ENCODE peak calls at places on chromosomes 2 and 18, in seven cellular contexts. One of them, this sample, is unnamed.

GRCh38 chr18:32576296-32576916 is 105.7 kb upstream of the GAREM1 start:
- DNase-seq in AG09319: no peak
- DNase-seq in choroid plexus epithelial cell: peak
- DNase-seq in ovary: no peak
- DNase-seq in HCT116: no peak
- DNase-seq in left ventricle myocardium inferior: no peak
- DNase-seq in GM12865: peak
- DNase-seq in this sample: no peak

GRCh38 chr2:238269741-238270140 is 18.7 kb downstream of the PER2 start:
- DNase-seq in AG09319: no peak
- DNase-seq in choroid plexus epithelial cell: no peak
- DNase-seq in ovary: no peak
- DNase-seq in HCT116: no peak
- DNase-seq in left ventricle myocardium inferior: no peak
- DNase-seq in GM12865: no peak
- DNase-seq in this sample: no peak

GRCh38 chr2:98932778-98933343 is 3.2 kb downstream of the CRACDL start:
- DNase-seq in AG09319: no peak
- DNase-seq in choroid plexus epithelial cell: no peak
- DNase-seq in ovary: no peak
- DNase-seq in HCT116: no peak
- DNase-seq in left ventricle myocardium inferior: no peak
- DNase-seq in GM12865: no peak
- DNase-seq in this sample: no peak

GRCh38 chr2:148770047-148770446 is 105.0 kb upstream of the KIF5C start:
- DNase-seq in AG09319: no peak
- DNase-seq in choroid plexus epithelial cell: no peak
- DNase-seq in ovary: no peak
- DNase-seq in HCT116: no peak
- DNase-seq in left ventricle myocardium inferior: no peak
- DNase-seq in GM12865: no peak
- DNase-seq in this sample: no peak

GRCh38 chr2:46460241-46460921 is 19.0 kb upstream of the TMEM247 start:
- DNase-seq in AG09319: no peak
- DNase-seq in choroid plexus epithelial cell: no peak
- DNase-seq in ovary: peak
- DNase-seq in HCT116: no peak
- DNase-seq in left ventricle myocardium inferior: peak
- DNase-seq in GM12865: no peak
- DNase-seq in this sample: no peak

GRCh38 chr18:58128286-58129018 is 84.4 kb downstream of the NEDD4L start:
- DNase-seq in AG09319: no peak
- DNase-seq in choroid plexus epithelial cell: no peak
- DNase-seq in ovary: no peak
- DNase-seq in HCT116: no peak
- DNase-seq in left ventricle myocardium inferior: no peak
- DNase-seq in GM12865: no peak
- DNase-seq in this sample: no peak

GRCh38 chr18:24428709-24429108 is 2.2 kb downstream of the IMPACT start:
- DNase-seq in AG09319: no peak
- DNase-seq in choroid plexus epithelial cell: no peak
- DNase-seq in ovary: no peak
- DNase-seq in HCT116: no peak
- DNase-seq in left ventricle myocardium inferior: no peak
- DNase-seq in GM12865: no peak
- DNase-seq in this sample: no peak

GRCh38 chr2:201358684-201359083 is 1.5 kb upstream of the FLACC1 start:
- DNase-seq in AG09319: peak
- DNase-seq in choroid plexus epithelial cell: peak
- DNase-seq in ovary: no peak
- DNase-seq in HCT116: peak
- DNase-seq in left ventricle myocardium inferior: no peak
- DNase-seq in GM12865: peak
- DNase-seq in this sample: no peak

GRCh38 chr2:39301352-39301751 is 57.6 kb upstream of the CDKL4 start:
- DNase-seq in AG09319: no peak
- DNase-seq in choroid plexus epithelial cell: no peak
- DNase-seq in ovary: no peak
- DNase-seq in HCT116: no peak
- DNase-seq in left ventricle myocardium inferior: no peak
- DNase-seq in GM12865: no peak
- DNase-seq in this sample: no peak

GRCh38 chr2:51782874-51783765 is 751.2 kb upstream of the NRXN1 start:
- DNase-seq in AG09319: no peak
- DNase-seq in choroid plexus epithelial cell: peak
- DNase-seq in ovary: no peak
- DNase-seq in HCT116: peak
- DNase-seq in left ventricle myocardium inferior: no peak
- DNase-seq in GM12865: no peak
- DNase-seq in this sample: no peak

GRCh38 chr2:10709290-10709939 is 12.0 kb upstream of the ATP6V1C2 start:
- DNase-seq in AG09319: no peak
- DNase-seq in choroid plexus epithelial cell: peak
- DNase-seq in ovary: no peak
- DNase-seq in HCT116: peak
- DNase-seq in left ventricle myocardium inferior: no peak
- DNase-seq in GM12865: no peak
- DNase-seq in this sample: no peak

GRCh38 chr2:227388537-227389011 is 825 bp upstream of the SCYGR1 start:
- DNase-seq in AG09319: peak
- DNase-seq in choroid plexus epithelial cell: peak
- DNase-seq in ovary: no peak
- DNase-seq in HCT116: no peak
- DNase-seq in left ventricle myocardium inferior: no peak
- DNase-seq in GM12865: no peak
- DNase-seq in this sample: no peak

GRCh38 chr2:178363252-178363651 is 87.7 kb downstream of the PRKRA start:
- DNase-seq in AG09319: no peak
- DNase-seq in choroid plexus epithelial cell: peak
- DNase-seq in ovary: no peak
- DNase-seq in HCT116: no peak
- DNase-seq in left ventricle myocardium inferior: no peak
- DNase-seq in GM12865: no peak
- DNase-seq in this sample: no peak

GRCh38 chr2:160010361-160011145 is 51.9 kb downstream of the PLA2R1 start:
- DNase-seq in AG09319: peak
- DNase-seq in choroid plexus epithelial cell: no peak
- DNase-seq in ovary: no peak
- DNase-seq in HCT116: no peak
- DNase-seq in left ventricle myocardium inferior: no peak
- DNase-seq in GM12865: no peak
- DNase-seq in this sample: no peak

GRCh38 chr2:25402477-25402876 is 60.8 kb upstream of the DNMT3A start:
- DNase-seq in AG09319: no peak
- DNase-seq in choroid plexus epithelial cell: no peak
- DNase-seq in ovary: no peak
- DNase-seq in HCT116: no peak
- DNase-seq in left ventricle myocardium inferior: no peak
- DNase-seq in GM12865: peak
- DNase-seq in this sample: no peak

GRCh38 chr2:64402876-64403275 is 51.1 kb upstream of the LGALSL start:
- DNase-seq in AG09319: no peak
- DNase-seq in choroid plexus epithelial cell: peak
- DNase-seq in ovary: no peak
- DNase-seq in HCT116: no peak
- DNase-seq in left ventricle myocardium inferior: no peak
- DNase-seq in GM12865: no peak
- DNase-seq in this sample: no peak

GRCh38 chr2:105757361-105757933 is 12.7 kb downstream of the NCK2 start:
- DNase-seq in AG09319: no peak
- DNase-seq in choroid plexus epithelial cell: no peak
- DNase-seq in ovary: no peak
- DNase-seq in HCT116: no peak
- DNase-seq in left ventricle myocardium inferior: no peak
- DNase-seq in GM12865: peak
- DNase-seq in this sample: no peak

GRCh38 chr2:127410871-127411396 is 7.3 kb upstream of the PROC start:
- DNase-seq in AG09319: peak
- DNase-seq in choroid plexus epithelial cell: peak
- DNase-seq in ovary: no peak
- DNase-seq in HCT116: no peak
- DNase-seq in left ventricle myocardium inferior: no peak
- DNase-seq in GM12865: peak
- DNase-seq in this sample: no peak

GRCh38 chr2:53129851-53130250 is 637.8 kb upstream of the CHAC2 start:
- DNase-seq in AG09319: peak
- DNase-seq in choroid plexus epithelial cell: peak
- DNase-seq in ovary: no peak
- DNase-seq in HCT116: peak
- DNase-seq in left ventricle myocardium inferior: no peak
- DNase-seq in GM12865: no peak
- DNase-seq in this sample: no peak

GRCh38 chr2:217993817-217994459 is 8.9 kb downstream of the TNS1 start:
- DNase-seq in AG09319: no peak
- DNase-seq in choroid plexus epithelial cell: peak
- DNase-seq in ovary: peak
- DNase-seq in HCT116: no peak
- DNase-seq in left ventricle myocardium inferior: peak
- DNase-seq in GM12865: peak
- DNase-seq in this sample: no peak

GRCh38 chr2:88735133-88735532 is 43.7 kb downstream of the RPIA start:
- DNase-seq in AG09319: no peak
- DNase-seq in choroid plexus epithelial cell: no peak
- DNase-seq in ovary: no peak
- DNase-seq in HCT116: no peak
- DNase-seq in left ventricle myocardium inferior: no peak
- DNase-seq in GM12865: no peak
- DNase-seq in this sample: no peak

GRCh38 chr2:230203110-230203676 is 16.6 kb downstream of the SP110 start:
- DNase-seq in AG09319: no peak
- DNase-seq in choroid plexus epithelial cell: no peak
- DNase-seq in ovary: no peak
- DNase-seq in HCT116: no peak
- DNase-seq in left ventricle myocardium inferior: peak
- DNase-seq in GM12865: peak
- DNase-seq in this sample: no peak

GRCh38 chr18:13112982-13113381 is 105.6 kb upstream of the LDLRAD4 start:
- DNase-seq in AG09319: no peak
- DNase-seq in choroid plexus epithelial cell: peak
- DNase-seq in ovary: peak
- DNase-seq in HCT116: peak
- DNase-seq in left ventricle myocardium inferior: peak
- DNase-seq in GM12865: no peak
- DNase-seq in this sample: peak

GRCh38 chr2:238187618-238188548 is 15.6 kb downstream of the ILKAP start:
- DNase-seq in AG09319: no peak
- DNase-seq in choroid plexus epithelial cell: no peak
- DNase-seq in ovary: no peak
- DNase-seq in HCT116: no peak
- DNase-seq in left ventricle myocardium inferior: no peak
- DNase-seq in GM12865: no peak
- DNase-seq in this sample: no peak

GRCh38 chr18:49728542-49728941 is 84.8 kb downstream of the ACAA2 start:
- DNase-seq in AG09319: no peak
- DNase-seq in choroid plexus epithelial cell: peak
- DNase-seq in ovary: no peak
- DNase-seq in HCT116: peak
- DNase-seq in left ventricle myocardium inferior: no peak
- DNase-seq in GM12865: peak
- DNase-seq in this sample: no peak

GRCh38 chr2:163733301-163733938 is 2.4 kb downstream of the FIGN start:
- DNase-seq in AG09319: no peak
- DNase-seq in choroid plexus epithelial cell: peak
- DNase-seq in ovary: peak
- DNase-seq in HCT116: no peak
- DNase-seq in left ventricle myocardium inferior: no peak
- DNase-seq in GM12865: no peak
- DNase-seq in this sample: no peak

GRCh38 chr2:84492571-84492970 is 23.7 kb upstream of the DNAH6 start:
- DNase-seq in AG09319: no peak
- DNase-seq in choroid plexus epithelial cell: peak
- DNase-seq in ovary: no peak
- DNase-seq in HCT116: no peak
- DNase-seq in left ventricle myocardium inferior: no peak
- DNase-seq in GM12865: no peak
- DNase-seq in this sample: no peak
- TF ChIP-seq CTCF in AG09319: peak
- TF ChIP-seq CTCF in choroid plexus epithelial cell: peak
- TF ChIP-seq CTCF in ovary: no peak
- TF ChIP-seq CTCF in HCT116: peak
- TF ChIP-seq CTCF in left ventricle myocardium inferior: no peak
- TF ChIP-seq CTCF in GM12865: no peak
- TF ChIP-seq CTCF in this sample: peak

GRCh38 chr2:33670392-33670937 is 71.4 kb upstream of the FAM98A start:
- DNase-seq in AG09319: no peak
- DNase-seq in choroid plexus epithelial cell: no peak
- DNase-seq in ovary: no peak
- DNase-seq in HCT116: peak
- DNase-seq in left ventricle myocardium inferior: no peak
- DNase-seq in GM12865: peak
- DNase-seq in this sample: no peak
- TF ChIP-seq CTCF in AG09319: no peak
- TF ChIP-seq CTCF in choroid plexus epithelial cell: peak
- TF ChIP-seq CTCF in ovary: no peak
- TF ChIP-seq CTCF in HCT116: no peak
- TF ChIP-seq CTCF in left ventricle myocardium inferior: no peak
- TF ChIP-seq CTCF in GM12865: peak
- TF ChIP-seq CTCF in this sample: peak

DNA sequence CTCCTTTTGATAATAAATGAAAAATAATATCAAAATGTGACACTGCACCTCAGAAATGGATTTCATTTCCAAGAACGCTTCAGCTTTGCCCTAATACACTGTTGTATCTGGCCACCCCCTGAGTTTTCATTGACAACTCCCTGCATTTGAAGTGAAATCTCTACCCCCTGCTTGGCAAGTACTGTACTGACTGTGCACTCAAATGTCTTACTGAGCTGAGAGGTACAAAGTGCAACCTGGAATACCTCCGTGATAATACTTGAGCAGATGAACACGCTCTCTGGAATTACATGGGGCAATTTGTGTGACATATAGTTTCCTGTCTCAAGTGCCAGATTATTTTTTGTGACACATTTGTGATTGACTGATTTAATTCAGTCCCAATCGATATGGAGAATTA is 231.1 kb downstream of the LRP1B start:
- DNase-seq in AG09319: no peak
- DNase-seq in choroid plexus epithelial cell: peak
- DNase-seq in ovary: no peak
- DNase-seq in HCT116: no peak
- DNase-seq in left ventricle myocardium inferior: no peak
- DNase-seq in GM12865: no peak
- DNase-seq in this sample: no peak
- TF ChIP-seq CTCF in AG09319: no peak
- TF ChIP-seq CTCF in choroid plexus epithelial cell: no peak
- TF ChIP-seq CTCF in ovary: no peak
- TF ChIP-seq CTCF in HCT116: no peak
- TF ChIP-seq CTCF in left ventricle myocardium inferior: no peak
- TF ChIP-seq CTCF in GM12865: no peak
- TF ChIP-seq CTCF in this sample: no peak

GRCh38 chr2:137888845-137889244 is 75.4 kb upstream of the HNMT start:
- DNase-seq in AG09319: no peak
- DNase-seq in choroid plexus epithelial cell: peak
- DNase-seq in ovary: peak
- DNase-seq in HCT116: peak
- DNase-seq in left ventricle myocardium inferior: peak
- DNase-seq in GM12865: peak
- DNase-seq in this sample: no peak
- TF ChIP-seq CTCF in AG09319: peak
- TF ChIP-seq CTCF in choroid plexus epithelial cell: peak
- TF ChIP-seq CTCF in ovary: no peak
- TF ChIP-seq CTCF in HCT116: peak
- TF ChIP-seq CTCF in left ventricle myocardium inferior: peak
- TF ChIP-seq CTCF in GM12865: peak
- TF ChIP-seq CTCF in this sample: peak

This sample was measured in type B pancreatic cell.